ENCODE peak calls at places on chromosomes 2 and 18, in nine cellular contexts. B is ovary; A is AG04450; L is spleen; K is effector memory CD4-positive, alpha-beta T cell; S is naive thymus-derived CD4-positive, alpha-beta T cell; T is astrocyte; C is tibial nerve; X is left ventricle myocardium inferior. P is an unnamed sample. For H3K27me3, the result is how much of the 10 kb centered on the place peaks cover.

GRCh38 chr2:172094319-172095145 is 8.2 kb downstream of the DLX2 start:
- DNase-seq in K (no peak), B (peak), T (no peak), X (no peak), S (no peak), A (no peak), L (peak), C (no peak), P (peak)

GRCh38 chr2:174635015-174635593 is 37.5 kb upstream of the WIPF1 start:
- DNase-seq in C (no peak), T (no peak), S (no peak), X (no peak), B (no peak), L (peak), A (no peak), K (no peak), P (no peak)

GRCh38 chr2:234308814-234309195 is 188.1 kb downstream of the ARL4C start:
- DNase-seq in X (no peak), C (no peak), B (no peak), T (peak), L (no peak), K (peak), A (peak), S (peak), P (no peak)

GRCh38 chr2:217707116-217707742 is 295.6 kb downstream of the TNS1 start:
- DNase-seq in B (peak), T (peak), A (no peak), K (no peak), L (no peak), C (no peak), X (no peak), S (no peak), P (no peak)

GRCh38 chr2:216857131-216857550 is 2.7 kb downstream of the TNP1 start:
- DNase-seq in C (no peak), T (peak), A (peak), S (no peak), B (no peak), L (no peak), X (no peak), K (no peak), P (no peak)

GRCh38 chr18:58321986-58322385 is 278.0 kb downstream of the NEDD4L start:
- DNase-seq in B (no peak), X (peak), L (no peak), C (no peak), K (peak), S (peak), A (no peak), T (peak), P (peak)

GRCh38 chr2:124315221-124315880 is 290.3 kb downstream of the CNTNAP5 start:
- DNase-seq in B (no peak), T (no peak), C (no peak), K (no peak), X (no peak), S (no peak), L (no peak), A (no peak), P (no peak)

GRCh38 chr2:145724499-145724898 is 1204.6 kb upstream of the ZEB2 start:
- DNase-seq in X (no peak), K (no peak), A (no peak), T (peak), S (no peak), C (no peak), B (no peak), L (no peak), P (no peak)

GRCh38 chr2:212908682-212909435 is 242.6 kb downstream of the IKZF2 start:
- DNase-seq in K (no peak), L (no peak), S (no peak), T (peak), C (no peak), X (no peak), B (no peak), A (no peak), P (no peak)

GRCh38 chr2:24613154-24613814 is 122.2 kb downstream of the NCOA1 start:
- DNase-seq in S (no peak), A (peak), K (no peak), C (no peak), T (peak), B (no peak), L (no peak), X (no peak), P (no peak)

GRCh38 chr2:85257359-85258193 is 70.2 kb downstream of the TGOLN2 start:
- DNase-seq in T (no peak), A (no peak), L (peak), B (no peak), C (no peak), S (no peak), K (no peak), X (no peak), P (no peak)

GRCh38 chr2:27094353-27094984 is 7.9 kb downstream of the KHK start:
- DNase-seq in S (no peak), T (no peak), K (no peak), B (no peak), X (no peak), A (no peak), C (no peak), L (no peak), P (no peak)

GRCh38 chr2:111121873-111122630 is 1.3 kb downstream of the BCL2L11 start:
- DNase-seq in A (peak), B (peak), T (peak), L (peak), C (peak), S (peak), K (peak), X (peak), P (peak)

GRCh38 chr2:170524828-170525565 is 190.1 kb upstream of the SP5 start:
- DNase-seq in X (no peak), K (no peak), C (no peak), A (no peak), S (no peak), T (peak), L (no peak), B (no peak), P (no peak)

GRCh38 chr2:134527398-134527797 is 191.4 kb downstream of the TMEM163 start:
- DNase-seq in T (no peak), A (no peak), B (no peak), C (no peak), S (no peak), K (no peak), X (no peak), L (no peak), P (no peak)

GRCh38 chr2:106085441-106085911 is 108.6 kb downstream of the UXS1 start:
- DNase-seq in S (peak), B (no peak), X (no peak), T (no peak), C (no peak), A (peak), K (no peak), L (no peak), P (no peak)

GRCh38 chr18:1513519-1513918 is 608.8 kb downstream of the ADCYAP1 start:
- DNase-seq in X (no peak), S (no peak), C (no peak), B (no peak), L (no peak), K (no peak), T (no peak), A (no peak), P (no peak)

GRCh38 chr18:12891561-12891960 is 7.5 kb upstream of the PTPN2 start:
- DNase-seq in K (no peak), C (no peak), T (no peak), L (no peak), A (no peak), B (no peak), S (no peak), X (no peak), P (no peak)

GRCh38 chr2:164722604-164723338 is 101.5 kb upstream of the GRB14 start:
- DNase-seq in S (no peak), B (no peak), C (no peak), L (no peak), A (no peak), T (no peak), K (no peak), X (no peak), P (no peak)
- H3K27ac ChIP-seq in S (no peak), B (no peak), C (no peak), L (peak), A (no peak), T (no peak), K (no peak), X (peak), P (no peak)

GRCh38 chr2:200382883-200383282 is 76.4 kb downstream of the SPATS2L start:
- DNase-seq in B (no peak), L (no peak), X (no peak), C (no peak), S (no peak), K (no peak), T (no peak), A (no peak), P (no peak)

GRCh38 chr2:200379481-200380120 is 73.1 kb downstream of the SPATS2L start:
- DNase-seq in S (no peak), T (no peak), A (no peak), L (no peak), X (no peak), C (no peak), K (no peak), B (no peak), P (no peak)

GRCh38 chr2:200378652-200379290 is 72.3 kb downstream of the SPATS2L start:
- DNase-seq in K (no peak), S (no peak), A (no peak), X (no peak), B (no peak), L (no peak), T (peak), C (no peak), P (no peak)

GRCh38 chr2:200380139-200380561 is 73.7 kb downstream of the SPATS2L start:
- DNase-seq in B (no peak), K (no peak), X (no peak), A (no peak), S (no peak), T (peak), L (no peak), C (no peak), P (no peak)

GRCh38 chr2:200380833-200381542 is 74.5 kb downstream of the SPATS2L start:
- DNase-seq in L (no peak), S (no peak), T (peak), A (no peak), B (no peak), K (no peak), C (no peak), X (no peak), P (no peak)
- H3K4me3 ChIP-seq in L (no peak), S (no peak), T (peak), A (no peak), B (no peak), K (no peak), C (no peak), X (no peak), P (no peak)

DNA sequence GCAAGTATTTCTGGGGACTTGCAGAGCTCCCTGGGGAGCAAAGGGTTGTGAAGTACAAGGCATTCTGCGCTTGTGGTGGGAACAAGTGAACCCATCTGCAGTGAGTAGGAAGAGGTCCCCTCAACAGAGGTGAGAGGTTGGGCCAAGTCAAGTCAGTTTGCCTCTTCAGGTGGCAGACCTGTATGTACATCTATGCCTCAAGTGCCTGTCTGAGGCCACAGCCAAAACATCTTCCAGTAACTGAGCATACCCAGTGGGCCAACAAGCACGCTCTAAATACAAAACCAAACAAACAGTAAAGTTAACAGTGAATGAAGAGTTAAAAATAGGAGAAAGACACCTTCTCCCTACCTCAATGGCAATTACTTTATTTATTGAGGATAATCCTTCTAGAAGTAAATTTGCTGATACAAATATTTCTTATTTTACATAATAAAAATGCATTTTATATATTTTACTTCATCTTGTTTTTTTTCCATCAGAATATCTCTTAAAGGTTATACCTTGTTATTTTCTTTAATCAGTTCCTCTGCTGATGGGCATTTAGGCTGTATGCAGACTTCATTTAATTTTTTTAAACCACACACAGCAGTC is 2.5 kb downstream of the GYPC start:
- DNase-seq in T (no peak), S (no peak), C (no peak), X (no peak), A (no peak), B (no peak), L (no peak), K (no peak), P (no peak)
- H3K27me3 ChIP-seq in T (under half), S (under half), C (under half), X (under half), A (under half), B (under half), L (under half), K (under half), P (under half)

DNA sequence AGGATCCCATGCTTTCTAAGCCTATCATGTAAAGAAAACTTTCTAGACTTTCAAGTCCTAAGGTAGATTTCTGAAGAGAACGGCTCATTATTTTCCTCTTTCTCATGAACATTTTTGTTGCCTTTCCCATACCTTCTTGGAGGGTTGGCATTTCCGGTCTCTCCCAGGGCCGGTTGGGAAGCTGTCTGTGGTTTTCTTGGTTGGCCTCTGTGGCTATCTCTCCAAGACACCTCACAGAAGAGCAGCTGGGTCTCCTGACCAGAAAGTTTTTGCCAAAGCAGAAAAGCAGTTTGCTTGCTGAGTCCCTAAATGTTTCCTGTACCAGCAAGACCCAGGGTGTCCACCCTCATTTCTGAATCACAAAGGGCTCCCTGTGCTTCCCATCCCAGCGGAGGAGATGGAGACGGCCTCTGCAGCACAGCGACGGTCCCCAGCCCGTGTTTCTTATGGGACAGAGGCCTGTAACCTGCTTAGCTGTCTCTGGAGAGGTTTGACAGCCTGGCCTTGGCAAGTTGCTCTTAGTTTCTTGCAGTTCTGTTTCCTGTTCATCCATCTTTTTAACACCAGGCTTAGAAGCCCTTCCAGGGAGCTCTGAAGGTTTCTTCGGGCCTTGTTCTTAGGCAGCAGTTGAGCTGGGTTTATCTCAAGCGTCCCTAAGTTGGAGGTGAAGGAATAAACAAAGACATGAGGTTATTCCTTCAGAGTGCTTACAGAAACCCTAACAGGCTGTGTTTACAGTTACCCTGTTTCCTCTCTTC is 39.8 kb downstream of the GREB1 start:
- DNase-seq in K (no peak), L (peak), T (peak), S (no peak), C (no peak), X (no peak), A (no peak), B (peak), P (peak)
- H3K27ac ChIP-seq in K (no peak), L (no peak), T (no peak), S (no peak), C (no peak), X (no peak), A (peak), B (peak), P (no peak)

GRCh38 chr18:77250501-77250925 is 865 bp downstream of the GALR1 start:
- DNase-seq in A (no peak), B (no peak), K (no peak), C (no peak), X (no peak), L (no peak), T (no peak), S (no peak), P (no peak)

GRCh38 chr18:77249583-77250500 is at the start of gene GALR1:
- DNase-seq in T (no peak), C (no peak), K (no peak), S (no peak), X (no peak), L (no peak), A (no peak), B (no peak), P (no peak)

GRCh38 chr18:77250926-77251729 is 1.5 kb downstream of the GALR1 start:
- DNase-seq in L (no peak), A (no peak), B (no peak), X (no peak), S (no peak), T (no peak), K (no peak), C (no peak), P (no peak)

GRCh38 chr18:77251730-77252050 is 2.0 kb downstream of the GALR1 start:
- DNase-seq in A (no peak), K (no peak), S (no peak), B (no peak), C (no peak), L (no peak), X (no peak), T (no peak), P (no peak)

GRCh38 chr18:77248873-77249582 is 620 bp upstream of the GALR1 start:
- DNase-seq in A (no peak), T (no peak), B (no peak), K (no peak), C (no peak), S (no peak), L (no peak), X (no peak), P (no peak)
- H3K4me3 ChIP-seq in A (peak), T (peak), B (no peak), K (peak), C (peak), S (no peak), L (peak), X (peak), P (peak)

DNA sequence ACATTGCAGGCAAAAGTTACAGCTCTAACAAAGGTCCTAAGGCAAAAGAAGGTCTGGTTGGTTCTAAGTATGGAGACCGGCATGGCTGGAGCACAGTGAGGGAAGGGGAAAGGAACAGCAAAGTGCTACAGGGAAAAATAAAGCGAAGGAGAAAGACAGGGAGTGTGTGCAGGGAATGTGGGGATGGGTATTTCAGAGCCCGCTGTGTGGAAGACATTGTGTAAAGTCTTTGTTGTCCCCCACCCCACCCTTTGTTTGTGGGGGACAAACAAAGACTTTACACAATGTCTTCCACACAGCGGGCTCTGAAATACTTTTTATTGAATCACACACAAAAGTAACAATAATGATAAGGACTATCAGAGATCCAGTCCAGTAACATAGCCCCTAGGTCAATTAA is 28.9 kb upstream of the C2orf15 start:
- DNase-seq in X (no peak), S (no peak), K (no peak), C (no peak), A (no peak), L (no peak), T (no peak), B (no peak), P (no peak)
- H3K27me3 ChIP-seq in X (under half), S (under half), K (under half), C (under half), A (under half), L (under half), T (under half), B (under half), P (under half)

GRCh38 chr2:26076001-26076587 is 42.2 kb downstream of the RAB10 start:
- DNase-seq in T (no peak), L (no peak), S (no peak), X (no peak), B (no peak), A (no peak), C (no peak), K (no peak), P (no peak)

GRCh38 chr2:26077291-26077690 is 43.4 kb downstream of the RAB10 start:
- DNase-seq in B (no peak), X (no peak), A (no peak), T (no peak), S (no peak), C (no peak), K (no peak), L (no peak), P (no peak)

GRCh38 chr2:26073830-26074229 is 39.9 kb downstream of the RAB10 start:
- DNase-seq in C (no peak), T (no peak), L (no peak), B (no peak), X (no peak), S (no peak), K (no peak), A (no peak), P (no peak)

GRCh38 chr2:26072925-26073768 is 39.3 kb downstream of the RAB10 start:
- DNase-seq in S (no peak), B (no peak), A (no peak), T (no peak), C (no peak), L (no peak), K (no peak), X (no peak), P (no peak)

DNA sequence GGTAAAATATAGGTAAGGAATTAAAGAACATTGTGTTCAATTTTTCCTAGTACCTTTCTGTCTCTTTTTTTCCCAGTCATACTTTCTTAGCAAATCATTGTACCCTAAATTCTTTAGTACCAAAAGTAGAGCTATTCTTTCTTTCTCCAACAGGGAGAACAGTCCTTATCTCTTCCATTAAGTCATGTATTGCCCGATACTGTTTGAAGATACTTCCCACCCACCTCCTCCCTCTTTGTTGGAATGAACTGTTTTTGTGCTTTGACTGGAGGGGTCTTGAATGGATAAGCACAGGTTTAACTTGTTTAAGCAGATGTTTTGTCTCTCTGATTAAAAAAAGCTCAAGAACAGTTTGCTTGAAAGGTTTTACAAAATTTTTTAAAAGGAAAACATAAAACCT is 41.3 kb downstream of the RAB10 start:
- DNase-seq in S (no peak), K (no peak), L (no peak), T (no peak), A (no peak), C (no peak), B (no peak), X (no peak), P (no peak)
- H3K27ac ChIP-seq in S (no peak), K (no peak), L (no peak), T (no peak), A (no peak), C (no peak), B (no peak), X (no peak), P (no peak)